ENCODE peak calls at places on chromosomes 4 and X, in seven cellular contexts. V, E, N, D, G, B and T are unnamed samples.

GRCh38 chrX:149799095-149799721 is 17.5 kb downstream of the MAGEA9 start:
- DNase-seq in V (no peak), E (no peak), N (no peak), D (no peak), G (no peak), B (no peak), T (no peak)

GRCh38 chr4:122178961-122179360 is 26.8 kb downstream of the BLTP1 start:
- DNase-seq in V (no peak), E (no peak), N (no peak), D (no peak), G (no peak), B (no peak), T (no peak)

GRCh38 chr4:122827258-122827887 is 742 bp downstream of the FGF2 start:
- DNase-seq in V (no peak), E (peak; percentile 13), N (peak; percentile 73), D (peak; percentile 39), G (peak; percentile 50), B (peak; percentile 57), T (peak; percentile 60)

GRCh38 chrX:72366746-72367145 is 61.0 kb upstream of the CITED1 start:
- DNase-seq in V (no peak), E (no peak), N (no peak), D (no peak), G (no peak), B (no peak), T (no peak)

GRCh38 chr4:26838055-26838842 is 22.4 kb upstream of the STIM2 start:
- DNase-seq in V (no peak), E (no peak), N (no peak), D (no peak), G (peak; percentile 22), B (peak; percentile 43), T (no peak)

GRCh38 chr4:7831330-7831729 is 108.3 kb downstream of the AFAP1 start:
- DNase-seq in V (no peak), E (peak; percentile 45), N (peak; percentile 40), D (no peak), G (peak; percentile 85), B (no peak), T (no peak)

GRCh38 chr4:183607894-183608293 is 51.1 kb downstream of the RWDD4 start:
- DNase-seq in V (no peak), E (no peak), N (no peak), D (no peak), G (no peak), B (no peak), T (no peak)

GRCh38 chr4:122914292-122914904 is 8.0 kb downstream of the NUDT6 start:
- DNase-seq in V (no peak), E (no peak), N (no peak), D (peak; percentile 4), G (peak; percentile 70), B (no peak), T (no peak)

GRCh38 chr4:112245383-112245782 is 13.8 kb downstream of the AP1AR start:
- DNase-seq in V (no peak), E (no peak), N (no peak), D (no peak), G (no peak), B (no peak), T (no peak)

GRCh38 chr4:26120098-26120795 is 200.6 kb upstream of the RBPJ start:
- DNase-seq in V (no peak), E (no peak), N (no peak), D (no peak), G (no peak), B (no peak), T (no peak)

GRCh38 chrX:124726313-124726712 is 379.9 kb downstream of the SH2D1A start:
- DNase-seq in V (no peak), E (no peak), N (no peak), D (no peak), G (no peak), B (no peak), T (no peak)

GRCh38 chrX:24423960-24424359 is 41.1 kb upstream of the PDK3 start:
- DNase-seq in V (no peak), E (no peak), N (peak; percentile 68), D (no peak), G (no peak), B (no peak), T (peak; percentile 43)

GRCh38 chrX:152259150-152259549 is 120.8 kb upstream of the MAGEA10 start:
- DNase-seq in V (no peak), E (no peak), N (no peak), D (no peak), G (no peak), B (no peak), T (no peak)

GRCh38 chrX:134258202-134258601 is 21.2 kb downstream of the CCDC160 start:
- DNase-seq in V (no peak), E (no peak), N (no peak), D (no peak), G (no peak), B (no peak), T (no peak)

GRCh38 chr4:169664615-169665014 is 44.2 kb downstream of the CLCN3 start:
- DNase-seq in V (no peak), E (no peak), N (no peak), D (no peak), G (no peak), B (no peak), T (no peak)

GRCh38 chr4:4200624-4201023 is 26.1 kb downstream of the OTOP1 start:
- DNase-seq in V (no peak), E (no peak), N (no peak), D (no peak), G (no peak), B (no peak), T (no peak)

GRCh38 chr4:184064877-184065276 is 152.8 kb downstream of the ENPP6 start:
- DNase-seq in V (no peak), E (no peak), N (no peak), D (no peak), G (no peak), B (no peak), T (no peak)

GRCh38 chr4:85058551-85058950 is 92.1 kb upstream of the WDFY3 start:
- DNase-seq in V (no peak), E (no peak), N (no peak), D (no peak), G (no peak), B (no peak), T (no peak)

GRCh38 chr4:159283697-159284492 is 181.0 kb downstream of the RAPGEF2 start:
- DNase-seq in V (no peak), E (no peak), N (no peak), D (no peak), G (peak; percentile 83), B (peak; percentile 64), T (no peak)

GRCh38 chr4:38424171-38424871 is 239.7 kb upstream of the KLF3 start:
- DNase-seq in V (no peak), E (no peak), N (no peak), D (no peak), G (no peak), B (peak; percentile 77), T (no peak)

GRCh38 chrX:67674741-67675140 is 130.9 kb downstream of the AR start:
- DNase-seq in V (no peak), E (no peak), N (no peak), D (no peak), G (no peak), B (no peak), T (no peak)

GRCh38 chr4:176642472-176642871 is 150.2 kb downstream of the VEGFC start:
- DNase-seq in V (no peak), E (no peak), N (no peak), D (no peak), G (no peak), B (no peak), T (no peak)

GRCh38 chrX:153494541-153495361 is at the start of gene BGN:
- DNase-seq in V (no peak), E (no peak), N (no peak), D (peak; percentile 51), G (peak; percentile 65), B (peak; percentile 57), T (peak; percentile 62)

GRCh38 chr4:85084371-85085170 is 118.1 kb upstream of the WDFY3 start:
- DNase-seq in V (no peak), E (no peak), N (no peak), D (peak; percentile 35), G (peak; percentile 83), B (peak; percentile 29), T (no peak)

GRCh38 chr4:121597346-121597934 is 99.3 kb downstream of the ANXA5 start:
- DNase-seq in V (no peak), E (no peak), N (no peak), D (no peak), G (peak; percentile 67), B (no peak), T (no peak)

GRCh38 chr4:48667148-48667547 is 112.9 kb downstream of the FRYL start:
- DNase-seq in V (no peak), E (no peak), N (no peak), D (no peak), G (no peak), B (no peak), T (no peak)

GRCh38 chr4:31088600-31089230 is 368.5 kb downstream of the PCDH7 start:
- DNase-seq in V (no peak), E (no peak), N (no peak), D (peak; percentile 22), G (peak; percentile 74), B (no peak), T (no peak)

GRCh38 chr4:56907489-56908205 is at the start of gene REST:
- DNase-seq in V (peak; percentile 82), E (peak; percentile 90), N (peak; percentile 87), D (peak; percentile 11), G (peak; percentile 56), B (peak; percentile 94), T (peak; percentile 72)

GRCh38 chrX:257681-258289 is 23.4 kb upstream of the PLCXD1 start:
- DNase-seq in V (no peak), E (no peak), N (peak; percentile 54), D (no peak), G (no peak), B (peak; percentile 5), T (no peak)

GRCh38 chrX:115564243-115564642 is 3.3 kb downstream of the PLS3 start:
- DNase-seq in V (no peak), E (no peak), N (no peak), D (no peak), G (peak; percentile 49), B (no peak), T (no peak)

GRCh38 chrX:130916636-130917422 is 13.8 kb upstream of the ENOX2 start:
- DNase-seq in V (peak; percentile 21), E (peak; percentile 33), N (no peak), D (peak; percentile 36), G (peak; percentile 50), B (peak; percentile 52), T (peak; percentile 33)

GRCh38 chr4:53527930-53528329 is 63.4 kb downstream of the LNX1 start:
- DNase-seq in V (no peak), E (no peak), N (no peak), D (no peak), G (no peak), B (no peak), T (no peak)

GRCh38 chr4:52659016-52659721 is at the start of gene USP46:
- DNase-seq in V (peak; percentile 45), E (peak; percentile 38), N (peak; percentile 86), D (peak; percentile 70), G (peak; percentile 70), B (peak; percentile 93), T (peak; percentile 77)

GRCh38 chr4:96097040-96097607 is 257.2 kb downstream of the PDHA2 start:
- DNase-seq in V (no peak), E (no peak), N (no peak), D (no peak), G (peak; percentile 42), B (no peak), T (no peak)

GRCh38 chr4:113575391-113575790 is 186.1 kb downstream of the CAMK2D start:
- DNase-seq in V (no peak), E (no peak), N (no peak), D (no peak), G (peak; percentile 82), B (no peak), T (no peak)

GRCh38 chr4:183986645-183987528 is 81.8 kb downstream of the STOX2 start:
- DNase-seq in V (no peak), E (no peak), N (no peak), D (no peak), G (no peak), B (no peak), T (no peak)